ENCODE peak calls at places on chromosomes 6 and 20, in five cellular contexts. One of them, this sample, is unnamed.
A peak's percentile ranks its signal among the peaks of the same experiment; 100 is the strongest.

GRCh38 chr6:148395583-148396101 is 53.0 kb downstream of the SASH1 start:
- DNase-seq in activated naive CD8-positive, alpha-beta T cell treated with anti-CD3 and anti-CD28 coated beads, Interleukin-2, amount 10 ng/mL, durations not matched to agents 7 days and 5 days: no peak
- DNase-seq in HT1080: no peak
- DNase-seq in brain microvascular endothelial cell: no peak
- DNase-seq in NT2/D1: no peak
- DNase-seq in this sample: no peak

GRCh38 chr6:99589290-99589672 is 17.4 kb upstream of the PRDM13 start:
- DNase-seq in brain microvascular endothelial cell: no peak
- DNase-seq in activated naive CD8-positive, alpha-beta T cell treated with anti-CD3 and anti-CD28 coated beads, Interleukin-2, amount 10 ng/mL, durations not matched to agents 7 days and 5 days: no peak
- DNase-seq in HT1080: no peak
- DNase-seq in NT2/D1: no peak
- DNase-seq in this sample: no peak

GRCh38 chr6:115882771-115883170 is 177.9 kb downstream of the FRK start:
- DNase-seq in NT2/D1: no peak
- DNase-seq in brain microvascular endothelial cell: no peak
- DNase-seq in activated naive CD8-positive, alpha-beta T cell treated with anti-CD3 and anti-CD28 coated beads, Interleukin-2, amount 10 ng/mL, durations not matched to agents 7 days and 5 days: no peak
- DNase-seq in HT1080: no peak
- DNase-seq in this sample: no peak

GRCh38 chr20:11807070-11807741 is 110.5 kb upstream of the BTBD3 start:
- DNase-seq in activated naive CD8-positive, alpha-beta T cell treated with anti-CD3 and anti-CD28 coated beads, Interleukin-2, amount 10 ng/mL, durations not matched to agents 7 days and 5 days: no peak
- DNase-seq in brain microvascular endothelial cell: peak; percentile 85
- DNase-seq in NT2/D1: no peak
- DNase-seq in HT1080: peak; percentile 70
- DNase-seq in this sample: peak; percentile 84

GRCh38 chr6:35911871-35912653 is 8.8 kb downstream of the SRPK1 start:
- DNase-seq in activated naive CD8-positive, alpha-beta T cell treated with anti-CD3 and anti-CD28 coated beads, Interleukin-2, amount 10 ng/mL, durations not matched to agents 7 days and 5 days: no peak
- DNase-seq in brain microvascular endothelial cell: peak; percentile 65
- DNase-seq in NT2/D1: no peak
- DNase-seq in HT1080: peak; percentile 8
- DNase-seq in this sample: no peak

GRCh38 chr6:88360203-88360797 is 194.2 kb upstream of the CNR1 start:
- DNase-seq in brain microvascular endothelial cell: peak; percentile 83
- DNase-seq in HT1080: peak; percentile 82
- DNase-seq in NT2/D1: no peak
- DNase-seq in activated naive CD8-positive, alpha-beta T cell treated with anti-CD3 and anti-CD28 coated beads, Interleukin-2, amount 10 ng/mL, durations not matched to agents 7 days and 5 days: no peak
- DNase-seq in this sample: peak; percentile 28

GRCh38 chr6:102994866-102995265 is 1601.4 kb downstream of the GRIK2 start:
- DNase-seq in NT2/D1: no peak
- DNase-seq in activated naive CD8-positive, alpha-beta T cell treated with anti-CD3 and anti-CD28 coated beads, Interleukin-2, amount 10 ng/mL, durations not matched to agents 7 days and 5 days: no peak
- DNase-seq in HT1080: no peak
- DNase-seq in brain microvascular endothelial cell: no peak
- DNase-seq in this sample: no peak

GRCh38 chr20:32777177-32777956 is 15.2 kb downstream of the DNMT3B start:
- DNase-seq in NT2/D1: no peak
- DNase-seq in brain microvascular endothelial cell: no peak
- DNase-seq in activated naive CD8-positive, alpha-beta T cell treated with anti-CD3 and anti-CD28 coated beads, Interleukin-2, amount 10 ng/mL, durations not matched to agents 7 days and 5 days: no peak
- DNase-seq in HT1080: no peak
- DNase-seq in this sample: no peak

GRCh38 chr20:46013826-46014516 is 5.3 kb downstream of the MMP9 start:
- DNase-seq in NT2/D1: no peak
- DNase-seq in activated naive CD8-positive, alpha-beta T cell treated with anti-CD3 and anti-CD28 coated beads, Interleukin-2, amount 10 ng/mL, durations not matched to agents 7 days and 5 days: peak; percentile 85
- DNase-seq in brain microvascular endothelial cell: no peak
- DNase-seq in HT1080: peak; percentile 60
- DNase-seq in this sample: no peak

GRCh38 chr20:44460795-44461141 is 14.9 kb upstream of the TTPAL start:
- DNase-seq in activated naive CD8-positive, alpha-beta T cell treated with anti-CD3 and anti-CD28 coated beads, Interleukin-2, amount 10 ng/mL, durations not matched to agents 7 days and 5 days: no peak
- DNase-seq in HT1080: no peak
- DNase-seq in NT2/D1: no peak
- DNase-seq in brain microvascular endothelial cell: no peak
- DNase-seq in this sample: peak; percentile 20

GRCh38 chr6:5191722-5192121 is 69.0 kb downstream of the LYRM4 start:
- DNase-seq in HT1080: no peak
- DNase-seq in NT2/D1: no peak
- DNase-seq in activated naive CD8-positive, alpha-beta T cell treated with anti-CD3 and anti-CD28 coated beads, Interleukin-2, amount 10 ng/mL, durations not matched to agents 7 days and 5 days: no peak
- DNase-seq in brain microvascular endothelial cell: no peak
- DNase-seq in this sample: no peak

GRCh38 chr6:107244082-107244741 is 128.9 kb upstream of the BEND3 start:
- DNase-seq in activated naive CD8-positive, alpha-beta T cell treated with anti-CD3 and anti-CD28 coated beads, Interleukin-2, amount 10 ng/mL, durations not matched to agents 7 days and 5 days: no peak
- DNase-seq in brain microvascular endothelial cell: no peak
- DNase-seq in HT1080: peak; percentile 7
- DNase-seq in NT2/D1: no peak
- DNase-seq in this sample: no peak

GRCh38 chr6:496649-497048 is 105.1 kb downstream of the IRF4 start:
- DNase-seq in activated naive CD8-positive, alpha-beta T cell treated with anti-CD3 and anti-CD28 coated beads, Interleukin-2, amount 10 ng/mL, durations not matched to agents 7 days and 5 days: no peak
- DNase-seq in brain microvascular endothelial cell: no peak
- DNase-seq in HT1080: no peak
- DNase-seq in NT2/D1: no peak
- DNase-seq in this sample: no peak

GRCh38 chr6:5999688-6000608 is 6.8 kb downstream of the NRN1 start:
- DNase-seq in NT2/D1: no peak
- DNase-seq in brain microvascular endothelial cell: no peak
- DNase-seq in HT1080: no peak
- DNase-seq in activated naive CD8-positive, alpha-beta T cell treated with anti-CD3 and anti-CD28 coated beads, Interleukin-2, amount 10 ng/mL, durations not matched to agents 7 days and 5 days: no peak
- DNase-seq in this sample: no peak

GRCh38 chr6:68427630-68428029 is 207.5 kb upstream of the ADGRB3 start:
- DNase-seq in HT1080: peak; percentile 87
- DNase-seq in brain microvascular endothelial cell: peak; percentile 33
- DNase-seq in activated naive CD8-positive, alpha-beta T cell treated with anti-CD3 and anti-CD28 coated beads, Interleukin-2, amount 10 ng/mL, durations not matched to agents 7 days and 5 days: no peak
- DNase-seq in NT2/D1: no peak
- DNase-seq in this sample: no peak

GRCh38 chr6:168154263-168154917 is 75.4 kb upstream of the FRMD1 start:
- DNase-seq in brain microvascular endothelial cell: no peak
- DNase-seq in activated naive CD8-positive, alpha-beta T cell treated with anti-CD3 and anti-CD28 coated beads, Interleukin-2, amount 10 ng/mL, durations not matched to agents 7 days and 5 days: no peak
- DNase-seq in HT1080: no peak
- DNase-seq in NT2/D1: no peak
- DNase-seq in this sample: no peak

GRCh38 chr6:34358389-34358906 is 34.0 kb downstream of the NUDT3 start:
- DNase-seq in activated naive CD8-positive, alpha-beta T cell treated with anti-CD3 and anti-CD28 coated beads, Interleukin-2, amount 10 ng/mL, durations not matched to agents 7 days and 5 days: no peak
- DNase-seq in HT1080: peak; percentile 15
- DNase-seq in brain microvascular endothelial cell: peak; percentile 69
- DNase-seq in NT2/D1: no peak
- DNase-seq in this sample: peak; percentile 23

GRCh38 chr20:62896526-62896925 is 29.8 kb downstream of the DIDO1 start:
- DNase-seq in HT1080: no peak
- DNase-seq in activated naive CD8-positive, alpha-beta T cell treated with anti-CD3 and anti-CD28 coated beads, Interleukin-2, amount 10 ng/mL, durations not matched to agents 7 days and 5 days: no peak
- DNase-seq in NT2/D1: no peak
- DNase-seq in brain microvascular endothelial cell: no peak
- DNase-seq in this sample: no peak

GRCh38 chr20:38649275-38649891 is 47.8 kb downstream of the ARHGAP40 start:
- DNase-seq in activated naive CD8-positive, alpha-beta T cell treated with anti-CD3 and anti-CD28 coated beads, Interleukin-2, amount 10 ng/mL, durations not matched to agents 7 days and 5 days: no peak
- DNase-seq in HT1080: no peak
- DNase-seq in brain microvascular endothelial cell: peak; percentile 17
- DNase-seq in NT2/D1: peak; percentile 43
- DNase-seq in this sample: peak; percentile 23

GRCh38 chr6:21997414-21998037 is 299.3 kb downstream of the PRL start:
- DNase-seq in brain microvascular endothelial cell: no peak
- DNase-seq in activated naive CD8-positive, alpha-beta T cell treated with anti-CD3 and anti-CD28 coated beads, Interleukin-2, amount 10 ng/mL, durations not matched to agents 7 days and 5 days: no peak
- DNase-seq in NT2/D1: no peak
- DNase-seq in HT1080: no peak
- DNase-seq in this sample: no peak

GRCh38 chr20:44394520-44395182 is 39.2 kb downstream of the HNF4A start:
- DNase-seq in HT1080: no peak
- DNase-seq in NT2/D1: no peak
- DNase-seq in activated naive CD8-positive, alpha-beta T cell treated with anti-CD3 and anti-CD28 coated beads, Interleukin-2, amount 10 ng/mL, durations not matched to agents 7 days and 5 days: no peak
- DNase-seq in brain microvascular endothelial cell: no peak
- DNase-seq in this sample: no peak

GRCh38 chr6:158793432-158793831 is 25.7 kb downstream of the EZR start:
- DNase-seq in HT1080: peak; percentile 52
- DNase-seq in NT2/D1: peak; percentile 42
- DNase-seq in brain microvascular endothelial cell: peak; percentile 56
- DNase-seq in activated naive CD8-positive, alpha-beta T cell treated with anti-CD3 and anti-CD28 coated beads, Interleukin-2, amount 10 ng/mL, durations not matched to agents 7 days and 5 days: no peak
- DNase-seq in this sample: peak; percentile 61

GRCh38 chr20:23034721-23035671 is at the start of gene SSTR4:
- DNase-seq in activated naive CD8-positive, alpha-beta T cell treated with anti-CD3 and anti-CD28 coated beads, Interleukin-2, amount 10 ng/mL, durations not matched to agents 7 days and 5 days: no peak
- DNase-seq in brain microvascular endothelial cell: no peak
- DNase-seq in NT2/D1: no peak
- DNase-seq in HT1080: no peak
- DNase-seq in this sample: no peak

GRCh38 chr6:167402195-167402686 is 77.4 kb downstream of the TTLL2 start:
- DNase-seq in brain microvascular endothelial cell: no peak
- DNase-seq in activated naive CD8-positive, alpha-beta T cell treated with anti-CD3 and anti-CD28 coated beads, Interleukin-2, amount 10 ng/mL, durations not matched to agents 7 days and 5 days: no peak
- DNase-seq in HT1080: no peak
- DNase-seq in NT2/D1: no peak
- DNase-seq in this sample: no peak

GRCh38 chr6:156725712-156726111 is 51.5 kb upstream of the ARID1B start:
- DNase-seq in activated naive CD8-positive, alpha-beta T cell treated with anti-CD3 and anti-CD28 coated beads, Interleukin-2, amount 10 ng/mL, durations not matched to agents 7 days and 5 days: no peak
- DNase-seq in HT1080: no peak
- DNase-seq in brain microvascular endothelial cell: no peak
- DNase-seq in NT2/D1: no peak
- DNase-seq in this sample: no peak

GRCh38 chr6:42704251-42704936 is 18.0 kb downstream of the PRPH2 start:
- DNase-seq in brain microvascular endothelial cell: peak; percentile 71
- DNase-seq in NT2/D1: no peak
- DNase-seq in activated naive CD8-positive, alpha-beta T cell treated with anti-CD3 and anti-CD28 coated beads, Interleukin-2, amount 10 ng/mL, durations not matched to agents 7 days and 5 days: no peak
- DNase-seq in HT1080: no peak
- DNase-seq in this sample: no peak

GRCh38 chr20:20604907-20605306 is 107.5 kb downstream of the RALGAPA2 start:
- DNase-seq in activated naive CD8-positive, alpha-beta T cell treated with anti-CD3 and anti-CD28 coated beads, Interleukin-2, amount 10 ng/mL, durations not matched to agents 7 days and 5 days: no peak
- DNase-seq in brain microvascular endothelial cell: no peak
- DNase-seq in HT1080: no peak
- DNase-seq in NT2/D1: no peak
- DNase-seq in this sample: no peak